ENCODE peak calls at places on chromosomes 5 and 9, in nine cellular contexts. O is fibroblast of pulmonary artery, I is T-helper 2 cell, T is AG08396, F is NCI-H1092, N is mucosa of gallbladder, E is endothelial cell, U is cardiac fibroblast, V is IMR-90. S is an unnamed sample.

GRCh38 chr5:174459071-174459702 is 265.2 kb upstream of the MSX2 start:
- DNase-seq in V (no peak), O (no peak), F (no peak), E (no peak), U (no peak), I (no peak), T (no peak), N (no peak), S (no peak)

GRCh38 chr5:123084730-123085605 is 4.1 kb upstream of the PRDM6 start:
- DNase-seq in V (no peak), N (no peak), O (no peak), T (no peak), F (no peak), U (no peak), E (no peak), I (no peak), S (no peak)

GRCh38 chr9:126705767-126706697 is 92.3 kb downstream of the LMX1B start:
- DNase-seq in N (peak), O (peak), I (peak), T (peak), U (peak), F (no peak), E (peak), V (peak), S (no peak)

GRCh38 chr5:113043491-113043931 is 66.9 kb downstream of the DCP2 start:
- DNase-seq in E (peak), T (peak), N (peak), O (peak), V (no peak), I (no peak), F (no peak), U (peak), S (no peak)

GRCh38 chr5:168291961-168292782 is 727 bp downstream of the WWC1 start:
- DNase-seq in U (peak), I (no peak), V (peak), O (no peak), F (no peak), T (peak), E (peak), N (no peak), S (no peak)

GRCh38 chr5:150180241-150181027 is 9.4 kb upstream of the SLC6A7 start:
- DNase-seq in V (peak), E (no peak), U (peak), F (no peak), O (peak), N (peak), I (no peak), T (peak), S (no peak)

GRCh38 chr9:137095664-137096517 is 9.1 kb downstream of the MAN1B1 start:
- DNase-seq in E (no peak), N (no peak), F (no peak), U (no peak), T (no peak), O (no peak), V (no peak), I (peak), S (no peak)

GRCh38 chr9:108053555-108054061 is 564.0 kb upstream of the KLF4 start:
- DNase-seq in T (no peak), I (no peak), V (peak), O (peak), E (no peak), F (peak), N (peak), U (peak), S (no peak)

GRCh38 chr5:134543820-134544692 is 18.6 kb downstream of the JADE2 start:
- DNase-seq in N (no peak), I (no peak), V (no peak), F (no peak), U (no peak), E (no peak), O (no peak), T (no peak), S (no peak)

GRCh38 chr5:137254695-137255094 is 244.4 kb downstream of the SPOCK1 start:
- DNase-seq in N (no peak), U (peak), F (no peak), E (no peak), I (no peak), O (peak), V (no peak), T (no peak), S (no peak)

GRCh38 chr5:127280494-127281220 is 9.9 kb upstream of the MEGF10 start:
- DNase-seq in I (no peak), N (no peak), E (no peak), F (peak), O (no peak), T (no peak), V (no peak), U (no peak), S (peak)

GRCh38 chr5:52007230-52007858 is 624.1 kb downstream of the ISL1 start:
- DNase-seq in U (peak), I (no peak), E (peak), V (peak), O (peak), N (peak), F (peak), T (peak), S (peak)

GRCh38 chr5:146778795-146779579 is 99.6 kb downstream of the PPP2R2B start:
- DNase-seq in I (no peak), F (no peak), N (no peak), E (no peak), T (no peak), U (no peak), O (no peak), V (no peak), S (no peak)

GRCh38 chr5:143634689-143635088 is 177.3 kb upstream of the HMHB1 start:
- DNase-seq in V (no peak), F (no peak), E (no peak), U (no peak), I (no peak), T (no peak), N (no peak), O (no peak), S (no peak)

GRCh38 chr9:95037789-95038521 is 279.6 kb downstream of the FANCC start:
- DNase-seq in O (no peak), F (no peak), V (no peak), E (no peak), T (no peak), N (no peak), I (no peak), U (no peak), S (no peak)

GRCh38 chr9:35374436-35374835 is 115.5 kb upstream of the RUSC2 start:
- DNase-seq in O (no peak), V (no peak), T (no peak), U (no peak), N (no peak), F (no peak), I (no peak), E (no peak), S (no peak)

GRCh38 chr5:32144637-32145207 is 29.4 kb downstream of the GOLPH3 start:
- DNase-seq in O (no peak), T (no peak), F (no peak), U (no peak), N (no peak), V (no peak), I (no peak), E (no peak), S (no peak)

GRCh38 chr5:133410335-133410828 is 202.0 kb downstream of the FSTL4 start:
- DNase-seq in O (no peak), N (no peak), T (no peak), U (no peak), F (no peak), I (no peak), E (no peak), V (no peak), S (no peak)

GRCh38 chr9:107983191-107983603 is 493.6 kb upstream of the KLF4 start:
- DNase-seq in O (peak), F (no peak), E (no peak), N (no peak), V (peak), I (no peak), U (peak), T (peak), S (no peak)

GRCh38 chr5:176817864-176818377 is 7.6 kb downstream of the UNC5A start:
- DNase-seq in I (no peak), T (peak), E (peak), U (peak), O (peak), F (no peak), N (no peak), V (no peak), S (no peak)

GRCh38 chr5:87069974-87070608 is 197.6 kb upstream of the RASA1 start:
- DNase-seq in E (peak), V (peak), O (peak), U (peak), T (peak), N (peak), F (no peak), I (no peak), S (no peak)

GRCh38 chr9:133489253-133490190 is 10.6 kb upstream of the SLC2A6 start:
- DNase-seq in V (peak), I (no peak), O (no peak), T (no peak), E (no peak), U (no peak), F (no peak), N (no peak), S (no peak)

GRCh38 chr5:10634562-10634961 is 70.7 kb downstream of the ANKRD33B start:
- DNase-seq in U (no peak), F (no peak), E (no peak), I (no peak), T (no peak), N (no peak), O (no peak), V (no peak), S (no peak)

S was measured in NCI-H774.